ENCODE peak calls at places on chromosome 22, in six cellular contexts. Y is SJCRH30; T is spleen; J is psoas muscle; P is CD8-positive, alpha-beta memory T cell; U is SJSA1. O is an unnamed sample.

GRCh38 chr22:24119476-24119875 is 61.8 kb upstream of the SUSD2 start:
- DNase-seq in P (no peak), T (no peak), U (no peak), J (no peak), Y (peak; percentile 20), O (no peak)

GRCh38 chr22:18103527-18104269 is 6.9 kb upstream of the TUBA8 start:
- DNase-seq in P (no peak), U (no peak), J (peak; percentile 48), Y (no peak), T (peak; percentile 57), O (no peak)

GRCh38 chr22:23538502-23538860 is 41.6 kb downstream of the IGLL1 start:
- DNase-seq in T (peak; percentile 40), P (no peak), U (no peak), Y (no peak), J (no peak), O (peak; percentile 30)

GRCh38 chr22:30695351-30695762 is 683 bp downstream of the OSBP2 start:
- DNase-seq in T (peak; percentile 71), U (no peak), J (peak; percentile 16), P (no peak), Y (no peak), O (no peak)

GRCh38 chr22:25898707-25899365 is 156.8 kb downstream of the MYO18B start:
- DNase-seq in T (no peak), J (no peak), P (no peak), U (peak; percentile 5), Y (peak; percentile 50), O (no peak)

GRCh38 chr22:48428556-48429371 is 1398.9 kb downstream of the BRD1 start:
- DNase-seq in Y (no peak), T (no peak), U (peak; percentile 94), P (no peak), J (no peak), O (no peak)

GRCh38 chr22:19821523-19822300 is 33.0 kb downstream of the GNB1L start:
- DNase-seq in U (no peak), P (no peak), J (no peak), T (no peak), Y (no peak), O (peak; percentile 56)

GRCh38 chr22:27345681-27346080 is 455.9 kb downstream of the MN1 start:
- DNase-seq in P (no peak), Y (no peak), U (no peak), J (no peak), T (no peak), O (no peak)

GRCh38 chr22:44884968-44885805 is 124.6 kb downstream of the PHF21B start:
- DNase-seq in P (no peak), U (no peak), J (no peak), Y (no peak), T (peak; percentile 59), O (peak; percentile 52)

GRCh38 chr22:26689553-26690301 is 32.3 kb downstream of the MIAT start:
- DNase-seq in U (no peak), Y (peak; percentile 86), J (no peak), P (no peak), T (no peak), O (no peak)

GRCh38 chr22:17847360-17848078 is 73.2 kb upstream of the BID start:
- DNase-seq in U (no peak), J (no peak), Y (peak; percentile 46), P (no peak), T (no peak), O (no peak)

GRCh38 chr22:27987557-27987956 is 68.5 kb upstream of the PITPNB start:
- DNase-seq in T (no peak), U (peak; percentile 94), Y (peak; percentile 74), J (no peak), P (no peak), O (no peak)

GRCh38 chr22:22239311-22239939 is 5.2 kb upstream of the VPREB1 start:
- DNase-seq in T (no peak), P (no peak), Y (no peak), U (no peak), J (no peak), O (no peak)

GRCh38 chr22:48442663-48443062 is 1385.0 kb downstream of the BRD1 start:
- DNase-seq in U (no peak), P (no peak), T (peak; percentile 37), Y (no peak), J (no peak), O (no peak)

GRCh38 chr22:27242111-27242436 is 559.5 kb downstream of the MN1 start:
- DNase-seq in Y (no peak), J (no peak), P (no peak), U (no peak), T (no peak), O (no peak)

GRCh38 chr22:43385770-43386641 is 25.8 kb upstream of the MPPED1 start:
- DNase-seq in P (peak; percentile 54), Y (peak; percentile 82), T (peak; percentile 94), J (peak; percentile 71), U (peak; percentile 48), O (peak; percentile 89)

GRCh38 chr22:29128891-29129643 is 56.2 kb downstream of the KREMEN1 start:
- DNase-seq in Y (no peak), U (peak; percentile 29), J (no peak), P (no peak), T (no peak), O (no peak)

GRCh38 chr22:45218974-45219373 is 21.7 kb downstream of the KIAA0930 start:
- DNase-seq in T (no peak), Y (peak; percentile 64), J (no peak), P (no peak), U (no peak), O (no peak)

GRCh38 chr22:19035474-19036228 is 86.6 kb downstream of the DGCR2 start:
- DNase-seq in J (no peak), U (peak; percentile 20), T (no peak), P (no peak), Y (peak; percentile 49), O (peak; percentile 58)

GRCh38 chr22:27867114-27867957 is 51.7 kb downstream of the PITPNB start:
- DNase-seq in T (no peak), P (no peak), U (peak; percentile 44), Y (no peak), J (no peak), O (no peak)

DNA sequence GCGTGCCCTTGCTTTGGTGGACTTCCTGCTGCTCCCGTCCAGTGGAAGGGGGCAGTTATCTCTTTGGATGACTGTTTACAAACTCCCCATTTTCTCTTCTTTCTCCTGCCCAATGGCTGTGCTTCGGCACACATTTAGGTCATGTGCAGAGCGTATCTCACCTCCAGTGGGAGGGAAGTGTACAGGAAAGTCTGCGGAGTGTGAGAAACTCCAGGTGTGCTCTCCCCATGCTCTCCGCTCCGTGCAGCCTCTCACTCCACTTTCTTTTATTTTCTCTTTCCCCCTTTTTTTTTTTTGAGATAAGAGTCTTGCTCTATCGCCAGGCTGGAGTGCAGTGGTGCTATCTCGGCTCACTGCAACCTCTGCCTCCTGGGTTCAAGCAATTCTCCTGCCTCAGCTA is 11.9 kb upstream of the TEF start:
- DNase-seq in J (no peak), P (no peak), T (no peak), U (no peak), Y (no peak), O (no peak)
- H3K4me1 ChIP-seq in J (peaks cover 46% of the 10 kb centered on the region), P (peaks cover 4% of the 10 kb centered on the region), T (peaks cover 29% of the 10 kb centered on the region), U (peaks cover 18% of the 10 kb centered on the region), Y (peaks cover 27% of the 10 kb centered on the region), O (peaks cover 12% of the 10 kb centered on the region)

GRCh38 chr22:49777569-49778250 is 50.0 kb downstream of the BRD1 start:
- DNase-seq in Y (no peak), P (no peak), T (no peak), U (no peak), J (peak; percentile 10), O (no peak)

GRCh38 chr22:49775191-49776052 is 52.3 kb downstream of the BRD1 start:
- DNase-seq in T (no peak), J (peak; percentile 16), Y (no peak), U (no peak), P (no peak), O (no peak)

GRCh38 chr22:49774499-49775151 is 53.0 kb downstream of the BRD1 start:
- DNase-seq in Y (no peak), T (no peak), U (no peak), J (peak; percentile 7), P (no peak), O (no peak)

GRCh38 chr22:49776891-49777290 is 50.8 kb downstream of the BRD1 start:
- DNase-seq in P (no peak), U (no peak), Y (no peak), J (peak; percentile 13), T (no peak), O (no peak)

GRCh38 chr22:49776053-49776511 is 51.6 kb downstream of the BRD1 start:
- DNase-seq in T (no peak), Y (no peak), J (peak; percentile 11), P (no peak), U (no peak), O (no peak)
- H3K4me3 ChIP-seq in T (no peak overlapping the region), Y (no peak overlapping the region), J (no peak overlapping the region), P (no peak overlapping the region), U (no peak overlapping the region), O (no peak overlapping the region)

DNA sequence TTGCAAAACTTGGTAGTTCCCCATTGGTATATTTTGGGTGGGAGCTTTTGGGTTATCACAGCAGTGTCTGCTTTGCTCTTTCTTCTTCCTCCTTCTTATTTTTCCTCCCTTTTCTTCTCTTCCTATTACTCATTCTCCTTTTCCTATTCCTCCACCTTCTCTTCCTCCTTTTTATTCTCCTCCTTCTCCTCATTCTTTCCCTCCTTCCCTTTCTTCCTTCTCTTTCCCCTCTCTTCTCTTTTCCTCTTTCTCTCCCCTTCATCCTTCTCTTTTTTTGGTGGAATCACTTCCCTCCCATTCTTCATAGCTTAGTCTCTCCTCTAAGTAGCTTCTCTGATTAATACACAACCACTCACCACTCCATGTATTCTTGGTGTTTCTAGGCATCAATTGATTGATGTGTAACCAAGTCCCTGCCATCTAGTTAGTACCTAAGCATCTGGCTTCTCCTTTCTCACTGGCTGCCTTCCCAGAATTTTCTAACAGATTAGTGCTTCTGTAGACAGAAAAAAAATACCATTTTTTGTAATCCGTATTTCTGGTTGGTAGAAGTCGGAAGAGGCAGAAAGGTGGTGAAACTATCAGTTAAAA is 10.2 kb downstream of the SLC5A1 start:
- DNase-seq in T (no peak), P (no peak), J (no peak), Y (no peak), U (no peak), O (no peak)
- H3K27ac ChIP-seq in T (no peak overlapping the region), P (no peak overlapping the region), J (no peak overlapping the region), Y (no peak overlapping the region), U (no peak overlapping the region), O (no peak overlapping the region)

GRCh38 chr22:36155702-36156101 is 4.9 kb downstream of the APOL3 start:
- DNase-seq in U (no peak), T (no peak), J (peak; percentile 71), P (no peak), Y (no peak), O (peak; percentile 65)

GRCh38 chr22:36152088-36152487 is 8.5 kb downstream of the APOL3 start:
- DNase-seq in P (no peak), T (no peak), Y (no peak), J (no peak), U (no peak), O (no peak)

GRCh38 chr22:36151006-36151595 is 9.5 kb downstream of the APOL3 start:
- DNase-seq in J (no peak), P (no peak), T (no peak), Y (no peak), U (no peak), O (no peak)

GRCh38 chr22:36156119-36156514 is 4.4 kb downstream of the APOL3 start:
- DNase-seq in P (no peak), J (no peak), T (no peak), U (no peak), Y (no peak), O (no peak)

DNA sequence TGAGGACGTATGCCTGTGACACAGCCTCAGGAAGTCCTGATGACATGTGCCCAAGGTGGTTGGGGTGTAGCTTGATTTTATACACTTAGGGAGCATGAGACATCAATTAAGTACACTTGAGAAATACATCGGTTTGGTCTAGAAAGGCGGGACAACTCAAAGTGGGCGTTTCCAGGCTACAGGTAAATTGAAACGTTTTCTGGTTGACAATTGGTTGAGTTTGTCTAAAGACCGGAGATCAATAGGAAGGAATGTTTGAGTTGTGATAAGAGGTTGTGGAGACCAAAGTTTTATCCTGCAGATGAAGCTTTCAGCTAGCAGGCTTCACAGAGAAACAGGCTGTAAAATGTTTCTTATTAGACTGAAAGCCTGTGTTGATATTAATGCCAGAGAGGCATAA is 6.8 kb downstream of the APOL3 start:
- DNase-seq in P (no peak), U (no peak), T (no peak), Y (no peak), J (no peak), O (no peak)
- H3K4me1 ChIP-seq in P (peaks cover 89% of the 10 kb centered on the region), U (peaks cover 14% of the 10 kb centered on the region), T (peaks cover 97% of the 10 kb centered on the region), Y (no peaks in the 10 kb centered on the region), J (peaks cover 20% of the 10 kb centered on the region), O (peaks cover 85% of the 10 kb centered on the region)

O was measured in upper lobe of right lung.